ENCODE peak calls at places on chromosomes 7 and 10, in six cellular contexts. D is upper lobe of right lung; C is naive thymus-derived CD8-positive, alpha-beta T cell; X is activated T-cell treated with anti-CD3 and anti-CD28 coated beads, Interleukin-2, amount 50 U/mL, for 72 hours; G is psoas muscle; Q is HCT116. A is an unnamed sample.

GRCh38 chr7:100544949-100545635 is 6.1 kb downstream of the AGFG2 start:
- ATAC-seq in G (peak; percentile 37), Q (peak; percentile 44), C (peak; percentile 1), D (peak; percentile 40), X (peak; percentile 54), A (peak; percentile 43)

GRCh38 chr7:24381919-24382505 is 98.0 kb downstream of the NPY start:
- ATAC-seq in G (peak; percentile 58), X (peak; percentile 66), D (peak; percentile 56), Q (peak; percentile 82), C (no peak), A (peak; percentile 46)

GRCh38 chr7:24880886-24881285 is 99.1 kb downstream of the OSBPL3 start:
- ATAC-seq in Q (no peak), G (no peak), X (peak; percentile 41), D (no peak), C (no peak), A (no peak)

GRCh38 chr7:121109145-121109544 is 120.6 kb downstream of the CPED1 start:
- ATAC-seq in C (no peak), D (no peak), X (no peak), G (no peak), Q (no peak), A (no peak)

GRCh38 chr10:95728535-95728934 is 27.4 kb upstream of the ENTPD1 start:
- ATAC-seq in D (peak; percentile 44), G (no peak), X (no peak), Q (no peak), C (no peak), A (peak; percentile 39)

GRCh38 chr7:158602905-158603772 is 15.5 kb upstream of the PTPRN2 start:
- ATAC-seq in D (no peak), X (peak; percentile 81), C (no peak), Q (no peak), G (no peak), A (no peak)

GRCh38 chr7:128352138-128352537 is 8.4 kb upstream of the RBM28 start:
- ATAC-seq in X (peak; percentile 44), Q (peak; percentile 46), D (peak; percentile 85), C (peak; percentile 56), G (peak; percentile 84), A (peak; percentile 47)

GRCh38 chr10:83603708-83604107 is 535.6 kb upstream of the GHITM start:
- ATAC-seq in D (no peak), C (no peak), G (no peak), Q (no peak), X (peak; percentile 75), A (no peak)

GRCh38 chr7:141483044-141483443 is 68.2 kb upstream of the AGK start:
- ATAC-seq in X (peak; percentile 75), D (no peak), G (peak; percentile 56), C (no peak), Q (no peak), A (peak; percentile 74)

GRCh38 chr10:60706146-60706545 is 72.1 kb upstream of the CDK1 start:
- ATAC-seq in D (no peak), Q (no peak), C (no peak), G (no peak), X (no peak), A (no peak)

GRCh38 chr7:36746347-36746746 is 22.1 kb upstream of the AOAH start:
- ATAC-seq in G (no peak), C (no peak), D (peak; percentile 70), Q (no peak), X (no peak), A (no peak)

GRCh38 chr7:48087349-48087748 is 1.7 kb upstream of the UPP1 start:
- ATAC-seq in G (no peak), X (peak; percentile 22), D (no peak), C (no peak), Q (no peak), A (no peak)

GRCh38 chr10:28912017-28912783 is 234.9 kb downstream of the BAMBI start:
- ATAC-seq in D (no peak), X (no peak), G (no peak), Q (no peak), C (no peak), A (no peak)

GRCh38 chr7:80216996-80217842 is 82.6 kb downstream of the GNAI1 start:
- ATAC-seq in Q (no peak), G (no peak), X (peak; percentile 30), D (no peak), C (no peak), A (no peak)

GRCh38 chr7:135678612-135679575 is 16.6 kb downstream of the STMP1 start:
- ATAC-seq in D (peak; percentile 86), G (peak; percentile 87), Q (no peak), C (no peak), X (no peak), A (peak; percentile 90)

GRCh38 chr10:34584164-34584563 is 230.9 kb downstream of the PARD3 start:
- ATAC-seq in X (no peak), G (peak; percentile 80), Q (no peak), C (no peak), D (peak; percentile 69), A (no peak)

GRCh38 chr10:77505431-77506334 is 131.9 kb downstream of the KCNMA1 start:
- ATAC-seq in Q (peak; percentile 66), D (peak; percentile 42), X (no peak), G (no peak), C (no peak), A (no peak)

GRCh38 chr7:44460325-44460724 is 30.1 kb downstream of the NUDCD3 start:
- ATAC-seq in D (peak; percentile 65), C (peak; percentile 99), Q (no peak), G (no peak), X (peak; percentile 92), A (peak; percentile 63)

A was measured in esophagus mucosa.